ENCODE peak calls at places on chromosomes 11 and 22, in seven cellular contexts. One of them, this sample, is unnamed.

GRCh38 chr11:9664276-9665171 is 647 bp downstream of the SWAP70 start:
- DNase-seq in uterus: peak; percentile 37
- DNase-seq in sciatic nerve: no peak
- DNase-seq in H54: peak; percentile 44
- DNase-seq in BJ: no peak
- DNase-seq in hepatic stellate cell: peak; percentile 56
- DNase-seq in OCI-M1: peak; percentile 73
- DNase-seq in this sample: peak; percentile 61

GRCh38 chr11:76805206-76805913 is 22.2 kb downstream of the TSKU start:
- DNase-seq in uterus: no peak
- DNase-seq in sciatic nerve: no peak
- DNase-seq in H54: no peak
- DNase-seq in BJ: no peak
- DNase-seq in hepatic stellate cell: peak; percentile 62
- DNase-seq in OCI-M1: peak; percentile 63
- DNase-seq in this sample: no peak

GRCh38 chr11:12831471-12832202 is 157.4 kb downstream of the TEAD1 start:
- DNase-seq in uterus: no peak
- DNase-seq in sciatic nerve: no peak
- DNase-seq in H54: no peak
- DNase-seq in BJ: no peak
- DNase-seq in hepatic stellate cell: no peak
- DNase-seq in OCI-M1: no peak
- DNase-seq in this sample: no peak

GRCh38 chr22:22887621-22888503 is at the start of gene IGLL5:
- DNase-seq in uterus: no peak
- DNase-seq in sciatic nerve: no peak
- DNase-seq in H54: no peak
- DNase-seq in BJ: no peak
- DNase-seq in hepatic stellate cell: no peak
- DNase-seq in OCI-M1: no peak
- DNase-seq in this sample: peak; percentile 54

GRCh38 chr22:37026325-37026724 is 6.8 kb downstream of the MPST start:
- DNase-seq in uterus: no peak
- DNase-seq in sciatic nerve: no peak
- DNase-seq in H54: no peak
- DNase-seq in BJ: no peak
- DNase-seq in hepatic stellate cell: no peak
- DNase-seq in OCI-M1: no peak
- DNase-seq in this sample: no peak

GRCh38 chr11:6633422-6634408 is 14.5 kb upstream of the TPP1 start:
- DNase-seq in uterus: no peak
- DNase-seq in sciatic nerve: no peak
- DNase-seq in H54: no peak
- DNase-seq in BJ: no peak
- DNase-seq in hepatic stellate cell: no peak
- DNase-seq in OCI-M1: no peak
- DNase-seq in this sample: no peak

GRCh38 chr11:87144266-87144665 is 106.5 kb downstream of the TMEM135 start:
- DNase-seq in uterus: no peak
- DNase-seq in sciatic nerve: no peak
- DNase-seq in H54: no peak
- DNase-seq in BJ: no peak
- DNase-seq in hepatic stellate cell: no peak
- DNase-seq in OCI-M1: no peak
- DNase-seq in this sample: no peak

GRCh38 chr11:104792861-104793260 is 105.4 kb downstream of the CASP12 start:
- DNase-seq in uterus: no peak
- DNase-seq in sciatic nerve: no peak
- DNase-seq in H54: no peak
- DNase-seq in BJ: no peak
- DNase-seq in hepatic stellate cell: no peak
- DNase-seq in OCI-M1: no peak
- DNase-seq in this sample: no peak

GRCh38 chr22:48528221-48528915 is 1299.3 kb downstream of the BRD1 start:
- DNase-seq in uterus: no peak
- DNase-seq in sciatic nerve: no peak
- DNase-seq in H54: no peak
- DNase-seq in BJ: no peak
- DNase-seq in hepatic stellate cell: no peak
- DNase-seq in OCI-M1: no peak
- DNase-seq in this sample: no peak

GRCh38 chr22:32053165-32053755 is 10.2 kb downstream of the SLC5A1 start:
- DNase-seq in uterus: no peak
- DNase-seq in sciatic nerve: no peak
- DNase-seq in H54: no peak
- DNase-seq in BJ: no peak
- DNase-seq in hepatic stellate cell: no peak
- DNase-seq in OCI-M1: no peak
- DNase-seq in this sample: no peak

GRCh38 chr11:72770799-72771198 is 18.6 kb upstream of the ARAP1 start:
- DNase-seq in uterus: no peak
- DNase-seq in sciatic nerve: no peak
- DNase-seq in H54: no peak
- DNase-seq in BJ: no peak
- DNase-seq in hepatic stellate cell: no peak
- DNase-seq in OCI-M1: no peak
- DNase-seq in this sample: no peak

GRCh38 chr22:38831166-38831945 is 12.5 kb downstream of the NPTXR start:
- DNase-seq in uterus: no peak
- DNase-seq in sciatic nerve: no peak
- DNase-seq in H54: no peak
- DNase-seq in BJ: no peak
- DNase-seq in hepatic stellate cell: no peak
- DNase-seq in OCI-M1: no peak
- DNase-seq in this sample: no peak

GRCh38 chr11:41003339-41003992 is 456.0 kb downstream of the LRRC4C start:
- DNase-seq in uterus: no peak
- DNase-seq in sciatic nerve: no peak
- DNase-seq in H54: no peak
- DNase-seq in BJ: no peak
- DNase-seq in hepatic stellate cell: no peak
- DNase-seq in OCI-M1: no peak
- DNase-seq in this sample: no peak

GRCh38 chr11:10407749-10408472 is 47.2 kb upstream of the AMPD3 start:
- DNase-seq in uterus: no peak
- DNase-seq in sciatic nerve: no peak
- DNase-seq in H54: no peak
- DNase-seq in BJ: no peak
- DNase-seq in hepatic stellate cell: no peak
- DNase-seq in OCI-M1: no peak
- DNase-seq in this sample: no peak

GRCh38 chr11:820655-821512 is 2.2 kb downstream of the PNPLA2 start:
- DNase-seq in uterus: no peak
- DNase-seq in sciatic nerve: peak; percentile 78
- DNase-seq in H54: peak; percentile 98
- DNase-seq in BJ: no peak
- DNase-seq in hepatic stellate cell: peak; percentile 89
- DNase-seq in OCI-M1: no peak
- DNase-seq in this sample: peak; percentile 81

GRCh38 chr11:7668911-7669310 is 4.4 kb downstream of the CYB5R2 start:
- DNase-seq in uterus: no peak
- DNase-seq in sciatic nerve: no peak
- DNase-seq in H54: no peak
- DNase-seq in BJ: no peak
- DNase-seq in hepatic stellate cell: no peak
- DNase-seq in OCI-M1: no peak
- DNase-seq in this sample: no peak

GRCh38 chr11:73326929-73327811 is 19.1 kb downstream of the ARHGEF17 start:
- DNase-seq in uterus: no peak
- DNase-seq in sciatic nerve: no peak
- DNase-seq in H54: no peak
- DNase-seq in BJ: no peak
- DNase-seq in hepatic stellate cell: no peak
- DNase-seq in OCI-M1: no peak
- DNase-seq in this sample: no peak

GRCh38 chr11:74443071-74443864 is 24.1 kb downstream of the KCNE3 start:
- DNase-seq in uterus: peak; percentile 37
- DNase-seq in sciatic nerve: no peak
- DNase-seq in H54: no peak
- DNase-seq in BJ: no peak
- DNase-seq in hepatic stellate cell: no peak
- DNase-seq in OCI-M1: no peak
- DNase-seq in this sample: peak; percentile 55

GRCh38 chr22:23751441-23751996 is 607 bp upstream of the ZNF70 start:
- DNase-seq in uterus: peak; percentile 42
- DNase-seq in sciatic nerve: no peak
- DNase-seq in H54: no peak
- DNase-seq in BJ: no peak
- DNase-seq in hepatic stellate cell: no peak
- DNase-seq in OCI-M1: peak; percentile 76
- DNase-seq in this sample: peak; percentile 50

GRCh38 chr11:112822478-112823274 is 138.5 kb upstream of the NCAM1 start:
- DNase-seq in uterus: no peak
- DNase-seq in sciatic nerve: no peak
- DNase-seq in H54: no peak
- DNase-seq in BJ: no peak
- DNase-seq in hepatic stellate cell: no peak
- DNase-seq in OCI-M1: no peak
- DNase-seq in this sample: no peak

GRCh38 chr11:12112731-12113130 is 2.3 kb downstream of the MICAL2 start:
- DNase-seq in uterus: no peak
- DNase-seq in sciatic nerve: no peak
- DNase-seq in H54: no peak
- DNase-seq in BJ: no peak
- DNase-seq in hepatic stellate cell: no peak
- DNase-seq in OCI-M1: no peak
- DNase-seq in this sample: no peak

GRCh38 chr22:25364281-25364680 is 144.8 kb downstream of the CRYBB2 start:
- DNase-seq in uterus: no peak
- DNase-seq in sciatic nerve: peak; percentile 37
- DNase-seq in H54: no peak
- DNase-seq in BJ: no peak
- DNase-seq in hepatic stellate cell: no peak
- DNase-seq in OCI-M1: no peak
- DNase-seq in this sample: peak; percentile 23

GRCh38 chr11:8261921-8262551 is 1.6 kb downstream of the LMO1 start:
- DNase-seq in uterus: peak; percentile 6
- DNase-seq in sciatic nerve: peak; percentile 44
- DNase-seq in H54: no peak
- DNase-seq in BJ: no peak
- DNase-seq in hepatic stellate cell: no peak
- DNase-seq in OCI-M1: no peak
- DNase-seq in this sample: no peak

GRCh38 chr11:1650918-1651262 is 21.3 kb downstream of the KRTAP5-5 start:
- DNase-seq in uterus: no peak
- DNase-seq in sciatic nerve: peak; percentile 21
- DNase-seq in H54: no peak
- DNase-seq in BJ: no peak
- DNase-seq in hepatic stellate cell: no peak
- DNase-seq in OCI-M1: no peak
- DNase-seq in this sample: no peak

GRCh38 chr11:110366234-110366633 is 63.5 kb upstream of the FDX1 start:
- DNase-seq in uterus: no peak
- DNase-seq in sciatic nerve: peak; percentile 75
- DNase-seq in H54: no peak
- DNase-seq in BJ: no peak
- DNase-seq in hepatic stellate cell: no peak
- DNase-seq in OCI-M1: no peak
- DNase-seq in this sample: no peak

GRCh38 chr22:37160037-37160436 is 10.3 kb upstream of the IL2RB start:
- DNase-seq in uterus: no peak
- DNase-seq in sciatic nerve: no peak
- DNase-seq in H54: no peak
- DNase-seq in BJ: no peak
- DNase-seq in hepatic stellate cell: no peak
- DNase-seq in OCI-M1: no peak
- DNase-seq in this sample: no peak

GRCh38 chr11:78420255-78420764 is 2.7 kb upstream of the GAB2 start:
- DNase-seq in uterus: peak; percentile 83
- DNase-seq in sciatic nerve: peak; percentile 90
- DNase-seq in H54: peak; percentile 83
- DNase-seq in BJ: no peak
- DNase-seq in hepatic stellate cell: peak; percentile 74
- DNase-seq in OCI-M1: peak; percentile 98
- DNase-seq in this sample: peak; percentile 72

GRCh38 chr22:35258144-35258988 is 1.1 kb downstream of the HMGXB4 start:
- DNase-seq in uterus: no peak
- DNase-seq in sciatic nerve: no peak
- DNase-seq in H54: no peak
- DNase-seq in BJ: no peak
- DNase-seq in hepatic stellate cell: peak; percentile 24
- DNase-seq in OCI-M1: peak; percentile 44
- DNase-seq in this sample: peak; percentile 17

GRCh38 chr11:38153985-38154384 is 1555.9 kb upstream of the RAG2 start:
- DNase-seq in uterus: no peak
- DNase-seq in sciatic nerve: no peak
- DNase-seq in H54: no peak
- DNase-seq in BJ: no peak
- DNase-seq in hepatic stellate cell: no peak
- DNase-seq in OCI-M1: peak; percentile 46
- DNase-seq in this sample: no peak